ENCODE peak calls at places on chromosomes 3 and 15, in four cellular contexts. J is H1, F is H9, N is neuronal stem cell. M is an unnamed sample.

GRCh38 chr15:65460948-65461347 is 38.2 kb upstream of the IGDCC4 start:
- DNase-seq in J (no peak), N (no peak), F (no peak), M (peak)

GRCh38 chr15:66698318-66698961 is 3.6 kb upstream of the SMAD6 start:
- DNase-seq in F (peak), J (peak), N (peak), M (peak)

GRCh38 chr3:134753999-134754742 is 40.9 kb upstream of the EPHB1 start:
- DNase-seq in J (peak), N (no peak), F (peak), M (no peak)

GRCh38 chr3:167901087-167901486 is 165.6 kb downstream of the SERPINI1 start:
- DNase-seq in F (no peak), N (no peak), J (no peak), M (no peak)

GRCh38 chr3:196225086-196225485 is 8.8 kb downstream of the SLC51A start:
- DNase-seq in F (no peak), N (no peak), J (no peak), M (no peak)

GRCh38 chr3:83224101-83224868 is 1462.8 kb upstream of the GBE1 start:
- DNase-seq in J (no peak), N (no peak), F (no peak), M (no peak)

GRCh38 chr3:66555214-66555844 is 54.5 kb upstream of the LRIG1 start:
- DNase-seq in J (no peak), N (no peak), F (no peak), M (peak)

GRCh38 chr15:92492556-92492955 is 98.9 kb downstream of the ST8SIA2 start:
- DNase-seq in N (no peak), F (no peak), J (no peak), M (no peak)

GRCh38 chr3:10528046-10528445 is 22.7 kb upstream of the ATP2B2 start:
- DNase-seq in F (no peak), N (no peak), J (no peak), M (no peak)

GRCh38 chr3:136624894-136625815 is 127.0 kb downstream of the STAG1 start:
- DNase-seq in F (no peak), J (no peak), N (peak), M (no peak)

GRCh38 chr3:12629560-12629959 is 34.4 kb downstream of the RAF1 start:
- DNase-seq in F (no peak), J (no peak), N (no peak), M (peak)

GRCh38 chr3:158991146-158991705 is 189.4 kb downstream of the MFSD1 start:
- DNase-seq in N (no peak), J (peak), F (peak), M (no peak)

GRCh38 chr3:44883999-44884431 is 9.6 kb downstream of the TGM4 start:
- DNase-seq in F (no peak), J (no peak), N (no peak), M (peak)

GRCh38 chr3:146086211-146086610 is 74.8 kb downstream of the PLOD2 start:
- DNase-seq in J (no peak), F (no peak), N (no peak), M (no peak)

GRCh38 chr3:98333989-98334606 is 19.6 kb upstream of the OR5K4 start:
- DNase-seq in F (no peak), N (no peak), J (no peak), M (no peak)

GRCh38 chr3:113232367-113232766 is 21.0 kb downstream of the BOC start:
- DNase-seq in N (no peak), F (no peak), J (no peak), M (no peak)

GRCh38 chr15:82663186-82663600 is 16.0 kb upstream of the CPEB1 start:
- DNase-seq in F (peak), N (peak), J (peak), M (peak)

GRCh38 chr3:11532865-11533490 is 110.7 kb downstream of the VGLL4 start:
- DNase-seq in N (no peak), F (no peak), J (no peak), M (no peak)

GRCh38 chr15:58378241-58379085 is 53.3 kb upstream of the LIPC start:
- DNase-seq in J (no peak), F (no peak), N (no peak), M (peak)

GRCh38 chr3:21729331-21729730 is 21.7 kb downstream of the ZNF385D start:
- DNase-seq in N (no peak), F (no peak), J (no peak), M (no peak)
- H2BK12ac ChIP-seq in N (no peak), F (no peak), J (no peak), M (no peak)

DNA sequence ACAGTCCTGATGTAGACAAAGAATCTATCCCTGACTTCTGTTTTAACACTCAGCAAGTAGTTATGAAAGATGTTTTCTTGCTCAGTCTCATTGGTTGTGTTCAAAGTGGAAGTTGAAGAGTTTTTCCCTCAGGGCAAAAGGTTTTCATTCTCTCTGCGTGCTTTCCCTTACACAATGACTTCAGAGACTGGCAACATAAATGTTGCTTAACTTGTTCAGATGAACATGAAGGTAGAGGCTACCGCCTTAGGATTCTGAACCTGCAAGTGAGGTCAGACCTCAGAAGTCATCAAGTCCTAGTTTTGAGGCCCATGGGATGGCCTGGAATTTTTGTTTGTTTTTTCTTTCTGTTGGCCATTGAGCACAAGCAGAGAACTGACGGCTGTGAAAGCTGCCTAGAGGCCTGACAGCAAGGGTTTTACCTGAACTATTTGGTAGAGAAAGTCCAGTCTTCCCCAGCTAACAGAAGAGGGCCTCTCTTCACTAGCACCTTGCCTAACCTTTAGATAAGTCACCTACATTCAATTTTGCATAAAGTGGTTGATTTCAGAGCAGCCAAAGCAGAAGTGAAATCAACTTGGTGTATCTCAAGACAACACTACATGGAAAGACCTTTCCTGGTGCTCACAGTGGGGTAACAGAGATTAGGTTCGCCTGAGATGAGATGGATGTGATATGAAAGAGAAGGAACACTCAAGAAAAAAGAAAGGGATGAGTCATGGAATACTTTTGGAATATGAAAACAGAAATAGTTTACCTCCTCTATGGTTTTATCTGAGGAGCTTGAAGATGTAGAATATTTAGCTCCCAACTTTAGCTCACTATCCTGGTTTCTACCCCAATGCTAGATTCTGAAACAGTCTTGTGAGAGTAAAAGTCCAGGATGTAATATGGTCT is 53.6 kb upstream of the AP4E1 start:
- DNase-seq in J (no peak), F (no peak), N (no peak), M (peak)
- H2BK12ac ChIP-seq in J (no peak), F (no peak), N (no peak), M (no peak)

DNA sequence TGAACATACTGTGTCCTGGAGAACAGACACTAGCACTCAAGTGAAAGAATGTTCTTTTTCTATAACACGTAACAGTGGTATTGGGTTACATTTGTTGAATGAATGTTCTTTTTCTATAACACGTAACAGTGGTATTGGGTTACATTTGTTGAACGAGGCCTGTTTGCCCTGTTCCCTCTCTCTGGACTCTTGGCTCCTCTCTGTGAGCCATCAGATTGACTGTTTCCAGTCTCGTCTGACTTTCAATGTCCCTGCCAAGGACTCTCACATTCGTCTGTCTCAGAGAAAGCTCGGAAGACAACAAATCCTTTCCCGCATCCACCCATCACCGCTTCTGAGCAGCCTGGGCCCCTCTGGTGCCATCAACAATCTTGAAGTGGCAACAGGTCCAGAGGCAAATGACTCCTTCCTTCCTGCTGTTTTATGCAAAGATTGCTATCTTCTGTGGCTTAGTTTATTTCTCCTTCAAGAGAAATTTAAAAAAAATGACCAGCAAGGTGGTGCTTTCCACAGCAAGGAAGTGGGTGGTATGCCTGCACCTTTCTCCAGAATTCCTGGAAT is 8.0 kb downstream of the TMEM45A start:
- DNase-seq in F (no peak), J (no peak), N (no peak), M (no peak)
- H2BK12ac ChIP-seq in F (no peak), J (no peak), N (no peak), M (no peak)

DNA sequence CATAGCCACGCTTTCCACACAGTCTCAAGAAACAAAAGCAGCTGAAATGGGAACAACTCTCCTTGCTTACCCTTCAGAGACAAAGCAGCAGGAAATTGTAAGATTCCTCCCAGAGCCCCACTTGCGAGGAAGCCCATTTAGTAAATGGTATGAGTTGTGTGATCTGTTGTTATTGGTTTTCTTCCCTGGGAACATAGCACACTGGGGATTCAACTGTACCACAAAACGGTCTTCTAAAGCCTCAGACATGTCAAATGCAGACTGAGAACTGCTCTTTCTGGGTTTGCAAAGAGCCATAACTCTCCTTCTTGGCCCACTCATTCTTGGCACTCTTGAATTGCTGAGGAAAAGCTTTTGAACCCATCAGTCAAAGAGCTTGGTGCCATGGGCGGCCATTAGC is 101.0 kb upstream of the COL8A1 start:
- DNase-seq in N (no peak), J (no peak), F (no peak), M (no peak)
- H2BK12ac ChIP-seq in N (no peak), J (no peak), F (no peak), M (peak)

GRCh38 chr3:107220538-107220937 is 156.7 kb upstream of the CCDC54 start:
- DNase-seq in J (no peak), N (no peak), F (no peak), M (peak)
- H2BK12ac ChIP-seq in J (no peak), N (no peak), F (no peak), M (peak)

GRCh38 chr3:112086018-112086854 is at the start of gene C3orf52:
- DNase-seq in N (peak), J (peak), F (peak), M (peak)
- H2BK12ac ChIP-seq in N (no peak), J (peak), F (no peak), M (peak)

GRCh38 chr3:69290430-69290829 is 95.5 kb downstream of the FRMD4B start:
- DNase-seq in N (no peak), F (no peak), J (no peak), M (no peak)
- H2BK12ac ChIP-seq in N (no peak), F (no peak), J (peak), M (no peak)